ENCODE peak calls at places on chromosomes 12 and 14, in seven cellular contexts. One of them, this sample, is unnamed.

GRCh38 chr12:95607642-95608041 is 56.4 kb upstream of the USP44 start:
- DNase-seq in mammary epithelial cell: no peak
- DNase-seq in Karpas-422: no peak
- DNase-seq in H1: no peak
- DNase-seq in mesendoderm: no peak
- DNase-seq in DND-41: no peak
- DNase-seq in astrocyte: no peak
- DNase-seq in this sample: no peak

GRCh38 chr12:113440947-113441782 is 19.0 kb downstream of the SDSL start:
- DNase-seq in mammary epithelial cell: no peak
- DNase-seq in Karpas-422: no peak
- DNase-seq in H1: no peak
- DNase-seq in mesendoderm: peak; percentile 57
- DNase-seq in DND-41: no peak
- DNase-seq in astrocyte: no peak
- DNase-seq in this sample: no peak

GRCh38 chr14:90602088-90602687 is 205.4 kb downstream of the CALM1 start:
- DNase-seq in mammary epithelial cell: no peak
- DNase-seq in Karpas-422: no peak
- DNase-seq in H1: no peak
- DNase-seq in mesendoderm: no peak
- DNase-seq in DND-41: no peak
- DNase-seq in astrocyte: no peak
- DNase-seq in this sample: no peak

GRCh38 chr12:3747976-3748619 is 4.8 kb downstream of the CRACR2A start:
- DNase-seq in mammary epithelial cell: no peak
- DNase-seq in Karpas-422: no peak
- DNase-seq in H1: no peak
- DNase-seq in mesendoderm: no peak
- DNase-seq in DND-41: no peak
- DNase-seq in astrocyte: no peak
- DNase-seq in this sample: no peak

GRCh38 chr12:68901145-68901544 is 31.8 kb downstream of the CPM start:
- DNase-seq in mammary epithelial cell: no peak
- DNase-seq in Karpas-422: no peak
- DNase-seq in H1: no peak
- DNase-seq in mesendoderm: no peak
- DNase-seq in DND-41: no peak
- DNase-seq in astrocyte: no peak
- DNase-seq in this sample: no peak

GRCh38 chr12:53299454-53300180 is at the start of gene MYG1:
- DNase-seq in mammary epithelial cell: peak; percentile 78
- DNase-seq in Karpas-422: peak; percentile 97
- DNase-seq in H1: peak; percentile 86
- DNase-seq in mesendoderm: peak; percentile 97
- DNase-seq in DND-41: peak; percentile 93
- DNase-seq in astrocyte: peak; percentile 77
- DNase-seq in this sample: peak; percentile 92

GRCh38 chr12:15632708-15633107 is 156.5 kb downstream of the EPS8 start:
- DNase-seq in mammary epithelial cell: peak; percentile 55
- DNase-seq in Karpas-422: peak; percentile 26
- DNase-seq in H1: no peak
- DNase-seq in mesendoderm: no peak
- DNase-seq in DND-41: no peak
- DNase-seq in astrocyte: peak; percentile 41
- DNase-seq in this sample: no peak

GRCh38 chr12:53327435-53328042 is 6.1 kb upstream of the AAAS start:
- DNase-seq in mammary epithelial cell: no peak
- DNase-seq in Karpas-422: peak; percentile 68
- DNase-seq in H1: no peak
- DNase-seq in mesendoderm: no peak
- DNase-seq in DND-41: no peak
- DNase-seq in astrocyte: no peak
- DNase-seq in this sample: peak; percentile 38

GRCh38 chr14:92253381-92253894 is 69.5 kb upstream of the SLC24A4 start:
- DNase-seq in mammary epithelial cell: no peak
- DNase-seq in Karpas-422: no peak
- DNase-seq in H1: peak; percentile 33
- DNase-seq in mesendoderm: peak; percentile 68
- DNase-seq in DND-41: no peak
- DNase-seq in astrocyte: no peak
- DNase-seq in this sample: no peak

GRCh38 chr12:65881348-65881961 is 57.2 kb downstream of the HMGA2 start:
- DNase-seq in mammary epithelial cell: no peak
- DNase-seq in Karpas-422: no peak
- DNase-seq in H1: no peak
- DNase-seq in mesendoderm: peak; percentile 53
- DNase-seq in DND-41: no peak
- DNase-seq in astrocyte: peak; percentile 55
- DNase-seq in this sample: no peak

GRCh38 chr14:56112781-56113180 is 5.4 kb upstream of the PELI2 start:
- DNase-seq in mammary epithelial cell: no peak
- DNase-seq in Karpas-422: no peak
- DNase-seq in H1: no peak
- DNase-seq in mesendoderm: no peak
- DNase-seq in DND-41: no peak
- DNase-seq in astrocyte: no peak
- DNase-seq in this sample: no peak

GRCh38 chr14:103243764-103244737 is 90.0 kb upstream of the EIF5 start:
- DNase-seq in mammary epithelial cell: peak; percentile 54
- DNase-seq in Karpas-422: no peak
- DNase-seq in H1: no peak
- DNase-seq in mesendoderm: no peak
- DNase-seq in DND-41: no peak
- DNase-seq in astrocyte: peak; percentile 16
- DNase-seq in this sample: no peak

GRCh38 chr14:24829862-24830261 is 195.9 kb upstream of the GZMB start:
- DNase-seq in mammary epithelial cell: no peak
- DNase-seq in Karpas-422: no peak
- DNase-seq in H1: no peak
- DNase-seq in mesendoderm: no peak
- DNase-seq in DND-41: no peak
- DNase-seq in astrocyte: no peak
- DNase-seq in this sample: no peak

GRCh38 chr12:7959278-7960063 is 23.5 kb upstream of the SLC2A3 start:
- DNase-seq in mammary epithelial cell: peak; percentile 63
- DNase-seq in Karpas-422: no peak
- DNase-seq in H1: peak; percentile 74
- DNase-seq in mesendoderm: peak; percentile 98
- DNase-seq in DND-41: peak; percentile 84
- DNase-seq in astrocyte: no peak
- DNase-seq in this sample: peak; percentile 57

GRCh38 chr12:66538970-66539369 is 139.9 kb downstream of the GRIP1 start:
- DNase-seq in mammary epithelial cell: peak; percentile 39
- DNase-seq in Karpas-422: no peak
- DNase-seq in H1: peak; percentile 34
- DNase-seq in mesendoderm: peak; percentile 91
- DNase-seq in DND-41: no peak
- DNase-seq in astrocyte: peak; percentile 49
- DNase-seq in this sample: no peak

GRCh38 chr14:67411820-67412421 is at the start of gene PLEK2:
- DNase-seq in mammary epithelial cell: peak; percentile 92
- DNase-seq in Karpas-422: no peak
- DNase-seq in H1: no peak
- DNase-seq in mesendoderm: no peak
- DNase-seq in DND-41: no peak
- DNase-seq in astrocyte: no peak
- DNase-seq in this sample: no peak

GRCh38 chr12:45299132-45299692 is 83.3 kb downstream of the ANO6 start:
- DNase-seq in mammary epithelial cell: peak; percentile 62
- DNase-seq in Karpas-422: no peak
- DNase-seq in H1: no peak
- DNase-seq in mesendoderm: peak; percentile 27
- DNase-seq in DND-41: no peak
- DNase-seq in astrocyte: peak; percentile 74
- DNase-seq in this sample: no peak

GRCh38 chr14:53325176-53325806 is 172.2 kb upstream of the DDHD1 start:
- DNase-seq in mammary epithelial cell: peak; percentile 29
- DNase-seq in Karpas-422: peak; percentile 65
- DNase-seq in H1: no peak
- DNase-seq in mesendoderm: peak; percentile 65
- DNase-seq in DND-41: no peak
- DNase-seq in astrocyte: no peak
- DNase-seq in this sample: peak; percentile 27

GRCh38 chr12:78880078-78880477 is 15.5 kb downstream of the SYT1 start:
- DNase-seq in mammary epithelial cell: no peak
- DNase-seq in Karpas-422: no peak
- DNase-seq in H1: no peak
- DNase-seq in mesendoderm: peak; percentile 80
- DNase-seq in DND-41: no peak
- DNase-seq in astrocyte: peak; percentile 65
- DNase-seq in this sample: no peak

GRCh38 chr12:26940820-26941219 is 2.5 kb downstream of the FGFR1OP2 start:
- DNase-seq in mammary epithelial cell: no peak
- DNase-seq in Karpas-422: no peak
- DNase-seq in H1: no peak
- DNase-seq in mesendoderm: no peak
- DNase-seq in DND-41: peak; percentile 56
- DNase-seq in astrocyte: peak; percentile 32
- DNase-seq in this sample: peak; percentile 18

GRCh38 chr12:26938660-26939185 is 453 bp downstream of the FGFR1OP2 start:
- DNase-seq in mammary epithelial cell: no peak
- DNase-seq in Karpas-422: peak; percentile 71
- DNase-seq in H1: no peak
- DNase-seq in mesendoderm: peak; percentile 55
- DNase-seq in DND-41: no peak
- DNase-seq in astrocyte: no peak
- DNase-seq in this sample: peak; percentile 63

GRCh38 chr12:26939192-26939832 is 1.0 kb downstream of the FGFR1OP2 start:
- DNase-seq in mammary epithelial cell: peak; percentile 40
- DNase-seq in Karpas-422: peak; percentile 77
- DNase-seq in H1: no peak
- DNase-seq in mesendoderm: no peak
- DNase-seq in DND-41: no peak
- DNase-seq in astrocyte: no peak
- DNase-seq in this sample: peak; percentile 66

GRCh38 chr12:26941251-26941650 is 3.0 kb downstream of the FGFR1OP2 start:
- DNase-seq in mammary epithelial cell: no peak
- DNase-seq in Karpas-422: peak; percentile 51
- DNase-seq in H1: no peak
- DNase-seq in mesendoderm: no peak
- DNase-seq in DND-41: no peak
- DNase-seq in astrocyte: no peak
- DNase-seq in this sample: peak; percentile 28

DNA sequence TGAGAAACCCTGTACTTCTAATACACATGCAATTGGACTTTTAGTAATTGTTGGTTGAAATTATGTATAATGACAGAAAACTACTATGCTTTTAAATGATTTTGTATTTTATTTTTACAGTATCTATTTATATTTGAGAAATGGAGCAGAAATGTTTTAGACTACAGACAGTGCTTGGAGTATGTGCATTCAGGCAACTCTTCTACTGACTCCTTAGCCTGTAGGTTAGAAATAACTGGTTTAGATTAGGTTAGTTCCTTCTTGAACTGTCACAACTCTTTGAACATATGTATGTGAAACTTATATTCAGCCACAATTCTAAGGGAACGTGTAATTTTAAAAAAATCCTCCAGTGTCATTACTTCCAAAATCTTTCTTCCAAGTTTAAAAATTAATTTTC is 1.7 kb downstream of the FGFR1OP2 start:
- DNase-seq in mammary epithelial cell: no peak
- DNase-seq in Karpas-422: peak; percentile 51
- DNase-seq in H1: no peak
- DNase-seq in mesendoderm: no peak
- DNase-seq in DND-41: no peak
- DNase-seq in astrocyte: no peak
- DNase-seq in this sample: peak; percentile 16
- H3K4me1 ChIP-seq in mammary epithelial cell: peaks cover 12% of the 10 kb centered on the region
- H3K4me1 ChIP-seq in Karpas-422: peaks cover 51% of the 10 kb centered on the region
- H3K4me1 ChIP-seq in H1: peaks cover 3% of the 10 kb centered on the region
- H3K4me1 ChIP-seq in mesendoderm: no peaks in the 10 kb centered on the region
- H3K4me1 ChIP-seq in DND-41: peaks cover 72% of the 10 kb centered on the region
- H3K4me1 ChIP-seq in astrocyte: peaks cover 26% of the 10 kb centered on the region
- H3K4me1 ChIP-seq in this sample: peaks cover 50% of the 10 kb centered on the region

GRCh38 chr12:10288989-10289388 is 18.7 kb upstream of the KLRD1 start:
- DNase-seq in mammary epithelial cell: no peak
- DNase-seq in Karpas-422: no peak
- DNase-seq in H1: no peak
- DNase-seq in mesendoderm: no peak
- DNase-seq in DND-41: no peak
- DNase-seq in astrocyte: no peak
- DNase-seq in this sample: peak; percentile 14
- H3K79me2 ChIP-seq in mammary epithelial cell: no peaks in the 10 kb centered on the region
- H3K79me2 ChIP-seq in Karpas-422: no peaks in the 10 kb centered on the region
- H3K79me2 ChIP-seq in H1: no peaks in the 10 kb centered on the region
- H3K79me2 ChIP-seq in mesendoderm: no peaks in the 10 kb centered on the region
- H3K79me2 ChIP-seq in DND-41: no peaks in the 10 kb centered on the region
- H3K79me2 ChIP-seq in astrocyte: no peaks in the 10 kb centered on the region
- H3K79me2 ChIP-seq in this sample: no peaks in the 10 kb centered on the region

GRCh38 chr14:102183922-102184677 is 44.4 kb downstream of the WDR20 start:
- DNase-seq in mammary epithelial cell: no peak
- DNase-seq in Karpas-422: no peak
- DNase-seq in H1: no peak
- DNase-seq in mesendoderm: no peak
- DNase-seq in DND-41: no peak
- DNase-seq in astrocyte: no peak
- DNase-seq in this sample: no peak
- H3K4me1 ChIP-seq in mammary epithelial cell: peaks cover 19% of the 10 kb centered on the region
- H3K4me1 ChIP-seq in Karpas-422: peaks cover 44% of the 10 kb centered on the region
- H3K4me1 ChIP-seq in H1: peaks cover 2% of the 10 kb centered on the region
- H3K4me1 ChIP-seq in mesendoderm: peaks cover 11% of the 10 kb centered on the region
- H3K4me1 ChIP-seq in DND-41: no peaks in the 10 kb centered on the region
- H3K4me1 ChIP-seq in astrocyte: peaks cover 36% of the 10 kb centered on the region
- H3K4me1 ChIP-seq in this sample: peaks cover 25% of the 10 kb centered on the region

GRCh38 chr12:124836759-124837158 is 26.9 kb downstream of the SCARB1 start:
- DNase-seq in mammary epithelial cell: no peak
- DNase-seq in Karpas-422: no peak
- DNase-seq in H1: no peak
- DNase-seq in mesendoderm: no peak
- DNase-seq in DND-41: no peak
- DNase-seq in astrocyte: no peak
- DNase-seq in this sample: no peak
- H3K79me2 ChIP-seq in mammary epithelial cell: peaks cover 73% of the 10 kb centered on the region
- H3K79me2 ChIP-seq in Karpas-422: peaks cover 81% of the 10 kb centered on the region
- H3K79me2 ChIP-seq in H1: no peaks in the 10 kb centered on the region
- H3K79me2 ChIP-seq in mesendoderm: no peaks in the 10 kb centered on the region
- H3K79me2 ChIP-seq in DND-41: peaks cover 6% of the 10 kb centered on the region
- H3K79me2 ChIP-seq in astrocyte: no peaks in the 10 kb centered on the region
- H3K79me2 ChIP-seq in this sample: no peaks in the 10 kb centered on the region

GRCh38 chr12:6216581-6216980 is 16.4 kb downstream of the CD9 start:
- DNase-seq in mammary epithelial cell: no peak
- DNase-seq in Karpas-422: no peak
- DNase-seq in H1: no peak
- DNase-seq in mesendoderm: no peak
- DNase-seq in DND-41: no peak
- DNase-seq in astrocyte: no peak
- DNase-seq in this sample: no peak
- H3K4me1 ChIP-seq in mammary epithelial cell: peaks cover 76% of the 10 kb centered on the region
- H3K4me1 ChIP-seq in Karpas-422: no peaks in the 10 kb centered on the region
- H3K4me1 ChIP-seq in H1: peaks cover 41% of the 10 kb centered on the region
- H3K4me1 ChIP-seq in mesendoderm: peaks cover 28% of the 10 kb centered on the region
- H3K4me1 ChIP-seq in DND-41: no peaks in the 10 kb centered on the region
- H3K4me1 ChIP-seq in astrocyte: peaks cover 24% of the 10 kb centered on the region
- H3K4me1 ChIP-seq in this sample: peaks cover 10% of the 10 kb centered on the region

GRCh38 chr12:67774983-67775587 is 126.5 kb downstream of the DYRK2 start:
- DNase-seq in mammary epithelial cell: peak; percentile 25
- DNase-seq in Karpas-422: no peak
- DNase-seq in H1: no peak
- DNase-seq in mesendoderm: peak; percentile 93
- DNase-seq in DND-41: no peak
- DNase-seq in astrocyte: no peak
- DNase-seq in this sample: no peak
- H3K79me2 ChIP-seq in mammary epithelial cell: no peaks in the 10 kb centered on the region
- H3K79me2 ChIP-seq in Karpas-422: no peaks in the 10 kb centered on the region
- H3K79me2 ChIP-seq in H1: no peaks in the 10 kb centered on the region
- H3K79me2 ChIP-seq in mesendoderm: no peaks in the 10 kb centered on the region
- H3K79me2 ChIP-seq in DND-41: no peaks in the 10 kb centered on the region
- H3K79me2 ChIP-seq in astrocyte: no peaks in the 10 kb centered on the region
- H3K79me2 ChIP-seq in this sample: no peaks in the 10 kb centered on the region